ENCODE peak calls at places on chromosomes 3 and 15, in five cellular contexts. One of them, this sample, is unnamed.

GRCh38 chr15:45157974-45158373 is 28.2 kb downstream of the DUOX1 start:
- DNase-seq in cardiac muscle cell: peak
- DNase-seq in uterus: no peak
- DNase-seq in progenitor cell of endocrine pancreas: no peak
- DNase-seq in suprapubic skin: no peak
- DNase-seq in this sample: no peak

GRCh38 chr3:63413523-63413922 is 135.4 kb downstream of the SYNPR start:
- DNase-seq in cardiac muscle cell: no peak
- DNase-seq in uterus: no peak
- DNase-seq in progenitor cell of endocrine pancreas: no peak
- DNase-seq in suprapubic skin: no peak
- DNase-seq in this sample: no peak

GRCh38 chr3:29486087-29486486 is 205.2 kb downstream of the RBMS3 start:
- DNase-seq in cardiac muscle cell: peak
- DNase-seq in uterus: no peak
- DNase-seq in progenitor cell of endocrine pancreas: no peak
- DNase-seq in suprapubic skin: no peak
- DNase-seq in this sample: no peak

GRCh38 chr15:64774556-64775523 is 549 bp downstream of the RBPMS2 start:
- DNase-seq in cardiac muscle cell: peak
- DNase-seq in uterus: peak
- DNase-seq in progenitor cell of endocrine pancreas: peak
- DNase-seq in suprapubic skin: no peak
- DNase-seq in this sample: no peak

GRCh38 chr15:48373855-48374421 is 42.7 kb downstream of the DUT start:
- DNase-seq in cardiac muscle cell: peak
- DNase-seq in uterus: no peak
- DNase-seq in progenitor cell of endocrine pancreas: no peak
- DNase-seq in suprapubic skin: no peak
- DNase-seq in this sample: no peak

GRCh38 chr3:69204315-69204957 is 82.0 kb upstream of the LMOD3 start:
- DNase-seq in cardiac muscle cell: no peak
- DNase-seq in uterus: no peak
- DNase-seq in progenitor cell of endocrine pancreas: no peak
- DNase-seq in suprapubic skin: no peak
- DNase-seq in this sample: no peak

GRCh38 chr3:49213541-49213943 is 42.1 kb downstream of the KLHDC8B start:
- DNase-seq in cardiac muscle cell: no peak
- DNase-seq in uterus: no peak
- DNase-seq in progenitor cell of endocrine pancreas: no peak
- DNase-seq in suprapubic skin: no peak
- DNase-seq in this sample: no peak

GRCh38 chr15:62482715-62483429 is 317.8 kb upstream of the C2CD4B start:
- DNase-seq in cardiac muscle cell: peak
- DNase-seq in uterus: no peak
- DNase-seq in progenitor cell of endocrine pancreas: no peak
- DNase-seq in suprapubic skin: no peak
- DNase-seq in this sample: peak

GRCh38 chr15:45689616-45690015 is 54.8 kb downstream of the SQOR start:
- DNase-seq in cardiac muscle cell: no peak
- DNase-seq in uterus: no peak
- DNase-seq in progenitor cell of endocrine pancreas: no peak
- DNase-seq in suprapubic skin: no peak
- DNase-seq in this sample: no peak

GRCh38 chr3:72444642-72445223 is 403.5 kb downstream of the SHQ1 start:
- DNase-seq in cardiac muscle cell: peak
- DNase-seq in uterus: no peak
- DNase-seq in progenitor cell of endocrine pancreas: no peak
- DNase-seq in suprapubic skin: no peak
- DNase-seq in this sample: no peak

GRCh38 chr3:71564361-71564760 is 19.2 kb downstream of the FOXP1 start:
- DNase-seq in cardiac muscle cell: no peak
- DNase-seq in uterus: no peak
- DNase-seq in progenitor cell of endocrine pancreas: no peak
- DNase-seq in suprapubic skin: no peak
- DNase-seq in this sample: no peak

GRCh38 chr3:120214161-120214560 is 70.9 kb downstream of the GPR156 start:
- DNase-seq in cardiac muscle cell: no peak
- DNase-seq in uterus: no peak
- DNase-seq in progenitor cell of endocrine pancreas: no peak
- DNase-seq in suprapubic skin: no peak
- DNase-seq in this sample: no peak

GRCh38 chr3:144369151-144369879 is 397.7 kb downstream of the DIPK2A start:
- DNase-seq in cardiac muscle cell: no peak
- DNase-seq in uterus: no peak
- DNase-seq in progenitor cell of endocrine pancreas: no peak
- DNase-seq in suprapubic skin: no peak
- DNase-seq in this sample: no peak

GRCh38 chr3:72567474-72567873 is 280.8 kb downstream of the SHQ1 start:
- DNase-seq in cardiac muscle cell: no peak
- DNase-seq in uterus: no peak
- DNase-seq in progenitor cell of endocrine pancreas: no peak
- DNase-seq in suprapubic skin: no peak
- DNase-seq in this sample: no peak

GRCh38 chr3:105965384-105965783 is 96.6 kb upstream of the CBLB start:
- DNase-seq in cardiac muscle cell: peak
- DNase-seq in uterus: no peak
- DNase-seq in progenitor cell of endocrine pancreas: no peak
- DNase-seq in suprapubic skin: no peak
- DNase-seq in this sample: no peak

GRCh38 chr3:69143605-69144004 is 21.2 kb upstream of the LMOD3 start:
- DNase-seq in cardiac muscle cell: no peak
- DNase-seq in uterus: no peak
- DNase-seq in progenitor cell of endocrine pancreas: no peak
- DNase-seq in suprapubic skin: no peak
- DNase-seq in this sample: no peak

GRCh38 chr15:82108489-82109078 is 62.8 kb upstream of the MEX3B start:
- DNase-seq in cardiac muscle cell: peak
- DNase-seq in uterus: peak
- DNase-seq in progenitor cell of endocrine pancreas: peak
- DNase-seq in suprapubic skin: no peak
- DNase-seq in this sample: no peak

GRCh38 chr3:23806322-23807160 is 786 bp downstream of the UBE2E1 start:
- DNase-seq in cardiac muscle cell: no peak
- DNase-seq in uterus: peak
- DNase-seq in progenitor cell of endocrine pancreas: peak
- DNase-seq in suprapubic skin: peak
- DNase-seq in this sample: no peak

GRCh38 chr3:158770254-158771017 is 31.4 kb upstream of the MFSD1 start:
- DNase-seq in cardiac muscle cell: peak
- DNase-seq in uterus: no peak
- DNase-seq in progenitor cell of endocrine pancreas: no peak
- DNase-seq in suprapubic skin: no peak
- DNase-seq in this sample: no peak

DNA sequence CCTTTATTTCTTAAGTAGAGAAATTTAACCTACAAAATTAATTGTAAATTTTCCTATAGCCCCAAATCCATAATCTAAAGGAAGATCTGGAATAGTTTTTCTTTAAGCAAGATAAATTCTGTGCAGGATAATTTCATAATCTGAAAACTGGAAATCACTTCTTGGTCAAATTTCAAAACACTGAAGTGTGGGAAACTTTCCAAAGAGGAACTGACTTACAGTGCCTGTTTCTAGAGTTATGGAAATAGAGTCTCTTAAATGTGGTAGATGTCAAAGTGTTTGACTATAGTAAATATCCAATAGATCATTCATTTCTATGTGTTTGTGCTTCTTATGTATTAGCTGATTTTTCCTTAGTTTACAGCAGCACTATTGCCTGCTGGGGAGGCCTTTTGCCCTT is 1.6 kb upstream of the P2RY13 start:
- DNase-seq in cardiac muscle cell: peak
- DNase-seq in uterus: no peak
- DNase-seq in progenitor cell of endocrine pancreas: no peak
- DNase-seq in suprapubic skin: no peak
- DNase-seq in this sample: no peak
- TF ChIP-seq CTCF in cardiac muscle cell: no peak
- TF ChIP-seq CTCF in uterus: no peak
- TF ChIP-seq CTCF in progenitor cell of endocrine pancreas: no peak
- TF ChIP-seq CTCF in suprapubic skin: no peak
- TF ChIP-seq CTCF in this sample: no peak

GRCh38 chr3:15796771-15797599 is 794 bp downstream of the ANKRD28 start:
- DNase-seq in cardiac muscle cell: peak
- DNase-seq in uterus: no peak
- DNase-seq in progenitor cell of endocrine pancreas: no peak
- DNase-seq in suprapubic skin: no peak
- DNase-seq in this sample: no peak

GRCh38 chr3:15795563-15796308 is 2.0 kb downstream of the ANKRD28 start:
- DNase-seq in cardiac muscle cell: peak
- DNase-seq in uterus: no peak
- DNase-seq in progenitor cell of endocrine pancreas: no peak
- DNase-seq in suprapubic skin: no peak
- DNase-seq in this sample: no peak

GRCh38 chr3:15798533-15799245 is 910 bp upstream of the ANKRD28 start:
- DNase-seq in cardiac muscle cell: no peak
- DNase-seq in uterus: no peak
- DNase-seq in progenitor cell of endocrine pancreas: no peak
- DNase-seq in suprapubic skin: no peak
- DNase-seq in this sample: no peak

GRCh38 chr3:15796331-15796730 is 1.4 kb downstream of the ANKRD28 start:
- DNase-seq in cardiac muscle cell: no peak
- DNase-seq in uterus: no peak
- DNase-seq in progenitor cell of endocrine pancreas: no peak
- DNase-seq in suprapubic skin: no peak
- DNase-seq in this sample: no peak

DNA sequence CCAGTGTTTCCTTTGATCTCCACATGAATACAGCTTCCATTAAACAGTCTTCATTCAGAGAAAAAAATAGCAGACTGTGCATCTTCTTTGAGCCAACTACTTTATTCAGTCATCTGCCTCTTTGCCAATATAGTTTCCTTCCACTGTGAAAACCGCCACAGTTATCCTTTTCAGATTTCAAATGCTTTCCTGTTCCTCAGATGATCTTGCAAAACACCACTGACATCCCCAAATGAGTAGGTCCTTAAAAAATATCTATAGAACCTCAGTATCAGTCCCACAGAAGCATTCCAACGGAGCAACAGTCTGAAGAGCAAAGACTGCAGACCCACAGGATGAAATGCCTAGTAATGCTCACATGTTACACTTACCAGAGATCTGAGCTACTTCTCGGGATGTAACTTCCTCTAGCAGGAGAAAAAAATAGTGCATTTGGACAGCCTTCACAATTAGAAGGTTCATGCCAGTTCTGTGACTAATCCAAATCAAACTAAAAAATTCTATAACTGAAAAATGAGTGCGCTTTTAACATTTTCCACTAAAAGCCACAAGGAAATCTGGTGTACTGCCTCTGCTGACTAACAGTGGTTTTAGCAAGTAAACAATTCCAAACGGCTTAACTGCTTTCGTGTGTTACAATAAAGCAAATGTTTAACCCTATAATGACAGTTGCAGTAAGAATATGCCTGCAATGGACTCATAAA is at the start of gene ANKRD28:
- DNase-seq in cardiac muscle cell: peak
- DNase-seq in uterus: no peak
- DNase-seq in progenitor cell of endocrine pancreas: no peak
- DNase-seq in suprapubic skin: no peak
- DNase-seq in this sample: no peak
- TF ChIP-seq CTCF in cardiac muscle cell: peak
- TF ChIP-seq CTCF in uterus: peak
- TF ChIP-seq CTCF in progenitor cell of endocrine pancreas: peak
- TF ChIP-seq CTCF in suprapubic skin: peak
- TF ChIP-seq CTCF in this sample: peak

GRCh38 chr3:4720316-4721075 is 227.3 kb downstream of the ITPR1 start:
- DNase-seq in cardiac muscle cell: peak
- DNase-seq in uterus: peak
- DNase-seq in progenitor cell of endocrine pancreas: no peak
- DNase-seq in suprapubic skin: no peak
- DNase-seq in this sample: no peak
- TF ChIP-seq CTCF in cardiac muscle cell: peak
- TF ChIP-seq CTCF in uterus: peak
- TF ChIP-seq CTCF in progenitor cell of endocrine pancreas: no peak
- TF ChIP-seq CTCF in suprapubic skin: peak
- TF ChIP-seq CTCF in this sample: peak

GRCh38 chr3:138046955-138047354 is 37.0 kb downstream of the CLDN18 start:
- DNase-seq in cardiac muscle cell: no peak
- DNase-seq in uterus: no peak
- DNase-seq in progenitor cell of endocrine pancreas: no peak
- DNase-seq in suprapubic skin: no peak
- DNase-seq in this sample: no peak

GRCh38 chr3:138047596-138048195 is 37.7 kb downstream of the CLDN18 start:
- DNase-seq in cardiac muscle cell: no peak
- DNase-seq in uterus: no peak
- DNase-seq in progenitor cell of endocrine pancreas: no peak
- DNase-seq in suprapubic skin: no peak
- DNase-seq in this sample: no peak

GRCh38 chr3:138046084-138046483 is 36.1 kb downstream of the CLDN18 start:
- DNase-seq in cardiac muscle cell: no peak
- DNase-seq in uterus: no peak
- DNase-seq in progenitor cell of endocrine pancreas: no peak
- DNase-seq in suprapubic skin: no peak
- DNase-seq in this sample: no peak

GRCh38 chr3:138051946-138052802 is 42.2 kb downstream of the CLDN18 start:
- DNase-seq in cardiac muscle cell: peak
- DNase-seq in uterus: no peak
- DNase-seq in progenitor cell of endocrine pancreas: peak
- DNase-seq in suprapubic skin: no peak
- DNase-seq in this sample: no peak

GRCh38 chr3:138049157-138049919 is 39.4 kb downstream of the CLDN18 start:
- DNase-seq in cardiac muscle cell: peak
- DNase-seq in uterus: no peak
- DNase-seq in progenitor cell of endocrine pancreas: no peak
- DNase-seq in suprapubic skin: no peak
- DNase-seq in this sample: no peak
- TF ChIP-seq CTCF in cardiac muscle cell: no peak
- TF ChIP-seq CTCF in uterus: no peak
- TF ChIP-seq CTCF in progenitor cell of endocrine pancreas: no peak
- TF ChIP-seq CTCF in suprapubic skin: no peak
- TF ChIP-seq CTCF in this sample: peak

DNA sequence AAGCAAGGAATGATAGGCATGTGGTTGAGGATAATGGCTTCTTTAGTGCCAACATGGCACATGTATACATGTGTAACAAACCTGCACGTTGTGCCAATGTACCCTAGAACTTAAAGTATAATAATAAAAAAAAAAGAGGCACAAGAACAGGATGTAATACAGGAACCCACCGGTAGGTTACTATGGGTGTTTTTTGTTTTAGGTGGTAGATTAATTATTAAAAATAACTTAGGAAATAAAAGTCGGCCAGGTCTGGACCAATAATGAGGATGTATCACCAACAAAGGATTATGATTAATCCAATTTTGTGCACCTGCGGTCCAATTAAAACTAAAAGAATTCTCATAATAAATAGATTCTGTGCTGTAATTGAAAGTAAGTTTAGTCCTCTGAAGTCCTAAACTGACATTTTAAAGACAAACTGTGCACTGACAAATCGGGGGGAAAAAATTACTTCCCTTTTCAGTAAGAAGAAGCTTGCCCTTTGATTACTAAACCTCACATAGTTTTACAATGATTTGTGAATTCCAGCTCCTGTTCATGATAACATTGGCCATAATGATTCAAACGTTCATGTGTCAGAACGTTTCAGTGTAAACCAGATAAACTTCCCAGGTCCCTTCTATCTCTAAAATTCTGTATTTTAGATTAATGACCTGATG is 62.2 kb downstream of the CASR start:
- DNase-seq in cardiac muscle cell: peak
- DNase-seq in uterus: no peak
- DNase-seq in progenitor cell of endocrine pancreas: no peak
- DNase-seq in suprapubic skin: no peak
- DNase-seq in this sample: no peak
- TF ChIP-seq CTCF in cardiac muscle cell: no peak
- TF ChIP-seq CTCF in uterus: no peak
- TF ChIP-seq CTCF in progenitor cell of endocrine pancreas: no peak
- TF ChIP-seq CTCF in suprapubic skin: no peak
- TF ChIP-seq CTCF in this sample: peak

This sample was measured in GM12864.